ENCODE peak calls at places on chromosome X, in nine cellular contexts. N is GM23248, Y is PC-3, U is hepatocyte, D is SK-N-SH, V is HCT116, M is GM23338, Q is neural progenitor cell, A is MM.1S. I is an unnamed sample. For H4K20me1, the result is how much of the 10 kb centered on the place peaks cover.

GRCh38 chrX:110341189-110342035 is 17.2 kb upstream of the RTL9 start:
- DNase-seq in N (peak), Y (peak), U (no peak), D (no peak), V (peak), M (no peak), Q (no peak), A (no peak), I (peak)

GRCh38 chrX:115030635-115031034 is 13.2 kb upstream of the IL13RA2 start:
- DNase-seq in N (no peak), Y (peak), U (peak), D (no peak), V (no peak), M (no peak), Q (no peak), A (no peak), I (no peak)

GRCh38 chrX:94400488-94400887 is 726.5 kb downstream of the FAM133A start:
- DNase-seq in N (no peak), Y (peak), U (peak), D (no peak), V (no peak), M (peak), Q (no peak), A (peak), I (no peak)

GRCh38 chrX:30741545-30741944 is 88.3 kb downstream of the GK start:
- DNase-seq in N (no peak), Y (no peak), U (no peak), D (no peak), V (no peak), M (peak), Q (peak), A (no peak), I (no peak)

GRCh38 chrX:118627084-118627758 is 100.2 kb upstream of the IL13RA1 start:
- DNase-seq in N (peak), Y (peak), U (no peak), D (peak), V (no peak), M (peak), Q (no peak), A (peak), I (peak)

GRCh38 chrX:56733459-56734046 is 4.5 kb downstream of the NBDY start:
- DNase-seq in N (peak), Y (peak), U (peak), D (peak), V (no peak), M (peak), Q (peak), A (peak), I (peak)

GRCh38 chrX:46863072-46863471 is 26.2 kb downstream of the RP2 start:
- DNase-seq in N (no peak), Y (no peak), U (no peak), D (no peak), V (no peak), M (no peak), Q (no peak), A (no peak), I (no peak)

GRCh38 chrX:86421771-86422170 is 273.5 kb downstream of the DACH2 start:
- DNase-seq in N (no peak), Y (no peak), U (no peak), D (no peak), V (no peak), M (no peak), Q (no peak), A (no peak), I (no peak)

GRCh38 chrX:108123591-108124366 is 32.2 kb downstream of the ATG4A start:
- DNase-seq in N (no peak), Y (no peak), U (no peak), D (no peak), V (no peak), M (no peak), Q (no peak), A (no peak), I (no peak)

GRCh38 chrX:18426004-18426320 is 554 bp downstream of the CDKL5 start:
- DNase-seq in N (peak), Y (no peak), U (no peak), D (no peak), V (no peak), M (peak), Q (no peak), A (no peak), I (no peak)

GRCh38 chrX:30530591-30530990 is 47.0 kb downstream of the TASL start:
- DNase-seq in N (peak), Y (peak), U (no peak), D (no peak), V (no peak), M (no peak), Q (no peak), A (no peak), I (no peak)

GRCh38 chrX:155864655-155865054 is 16.5 kb upstream of the VAMP7 start:
- DNase-seq in N (peak), Y (peak), U (no peak), D (peak), V (no peak), M (peak), Q (peak), A (no peak), I (no peak)

GRCh38 chrX:154696328-154697045 is 43.1 kb upstream of the CTAG2 start:
- DNase-seq in N (peak), Y (peak), U (no peak), D (no peak), V (no peak), M (no peak), Q (no peak), A (no peak), I (no peak)

GRCh38 chrX:121579016-121579760 is 531.8 kb downstream of the GLUD2 start:
- DNase-seq in N (peak), Y (peak), U (peak), D (peak), V (peak), M (peak), Q (peak), A (peak), I (peak)

GRCh38 chrX:46386511-46386910 is 158.7 kb downstream of the ZNF674 start:
- DNase-seq in N (no peak), Y (peak), U (no peak), D (no peak), V (no peak), M (no peak), Q (no peak), A (no peak), I (peak)

GRCh38 chrX:119482497-119483480 is 14.5 kb downstream of the SLC25A5 start:
- DNase-seq in N (peak), Y (peak), U (peak), D (peak), V (no peak), M (peak), Q (peak), A (peak), I (no peak)

GRCh38 chrX:34918091-34918736 is 24.4 kb upstream of the FAM47B start:
- DNase-seq in N (peak), Y (peak), U (peak), D (no peak), V (no peak), M (no peak), Q (no peak), A (no peak), I (no peak)

GRCh38 chrX:103882999-103883398 is 50.9 kb upstream of the RAB9B start:
- DNase-seq in N (no peak), Y (no peak), U (no peak), D (no peak), V (no peak), M (no peak), Q (no peak), A (no peak), I (no peak)

GRCh38 chrX:153565996-153566580 is 32.9 kb downstream of the CCNQ start:
- DNase-seq in N (no peak), Y (no peak), U (no peak), D (no peak), V (no peak), M (peak), Q (peak), A (no peak), I (no peak)

GRCh38 chrX:150086371-150086770 is 148.1 kb upstream of the EOLA2 start:
- DNase-seq in N (no peak), Y (no peak), U (no peak), D (peak), V (no peak), M (no peak), Q (no peak), A (no peak), I (no peak)
- H3K4me2 ChIP-seq in N (no peak), Y (peak), U (no peak), D (peak), V (no peak), M (no peak), Q (no peak), A (no peak), I (no peak)

GRCh38 chrX:39945709-39946108 is 152.0 kb downstream of the BCOR start:
- DNase-seq in N (no peak), Y (no peak), U (no peak), D (no peak), V (no peak), M (no peak), Q (no peak), A (no peak), I (no peak)

GRCh38 chrX:39950035-39950688 is 147.6 kb downstream of the BCOR start:
- DNase-seq in N (peak), Y (peak), U (no peak), D (no peak), V (no peak), M (no peak), Q (no peak), A (no peak), I (peak)

GRCh38 chrX:39944416-39944815 is 153.3 kb downstream of the BCOR start:
- DNase-seq in N (no peak), Y (no peak), U (no peak), D (no peak), V (no peak), M (no peak), Q (no peak), A (no peak), I (no peak)

GRCh38 chrX:39948564-39948963 is 149.2 kb downstream of the BCOR start:
- DNase-seq in N (no peak), Y (no peak), U (no peak), D (peak), V (no peak), M (no peak), Q (peak), A (no peak), I (no peak)

GRCh38 chrX:39946822-39947221 is 150.9 kb downstream of the BCOR start:
- DNase-seq in N (peak), Y (peak), U (no peak), D (no peak), V (no peak), M (no peak), Q (no peak), A (no peak), I (no peak)
- TF ChIP-seq EZH2phosphoT487 in N (no peak), Y (no peak), U (no peak), D (no peak), V (no peak), M (no peak), Q (no peak), A (no peak), I (no peak)

DNA sequence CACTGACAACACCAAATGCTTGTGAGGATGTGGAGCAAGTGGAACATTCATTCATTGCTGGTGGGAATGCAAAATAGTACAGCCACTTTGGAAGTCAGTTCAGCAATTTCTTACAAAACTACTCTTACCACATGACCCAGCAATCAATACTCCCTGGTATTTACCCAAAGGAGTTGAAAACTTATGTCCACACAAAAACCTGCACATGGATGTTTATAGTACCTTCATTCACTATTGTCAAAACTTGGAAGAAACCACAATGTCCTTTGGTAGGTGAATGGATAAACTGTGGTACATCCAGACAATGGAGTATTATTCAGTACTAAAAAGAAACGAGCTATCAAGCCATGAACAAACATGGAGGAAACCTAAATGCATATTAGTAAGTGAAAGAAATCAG is 27.5 kb downstream of the HUWE1 start:
- DNase-seq in N (no peak), Y (no peak), U (no peak), D (no peak), V (no peak), M (no peak), Q (no peak), A (no peak), I (no peak)
- H4K20me1 ChIP-seq in N (under half), Y (half or more), U (half or more), D (half or more), V (under half), M (under half), Q (under half), A (under half), I (under half)

GRCh38 chrX:17030580-17031285 is 84.3 kb downstream of the REPS2 start:
- DNase-seq in N (no peak), Y (no peak), U (no peak), D (no peak), V (no peak), M (no peak), Q (no peak), A (no peak), I (no peak)
- H3K4me2 ChIP-seq in N (no peak), Y (no peak), U (no peak), D (no peak), V (no peak), M (no peak), Q (no peak), A (no peak), I (no peak)

GRCh38 chrX:39755152-39756032 is 342.4 kb downstream of the BCOR start:
- DNase-seq in N (peak), Y (peak), U (peak), D (peak), V (peak), M (no peak), Q (peak), A (no peak), I (peak)
- TF ChIP-seq EZH2phosphoT487 in N (no peak), Y (peak), U (no peak), D (no peak), V (no peak), M (no peak), Q (no peak), A (no peak), I (no peak)

I was measured in OCI-LY7.